ENCODE peak calls at places on chromosomes 4 and X, in six cellular contexts. T is endothelial cell, R is PC-3, Q is IMR-90, B is lower leg skin, J is mammary epithelial cell. S is an unnamed sample.

GRCh38 chr4:111802191-111802590 is 343.1 kb upstream of the FAM241A start:
- DNase-seq in B (no peak), T (no peak), Q (no peak), J (peak; percentile 2), R (no peak), S (no peak)

GRCh38 chr4:176793060-176793605 is 411 bp upstream of the VEGFC start:
- DNase-seq in T (no peak), B (peak; percentile 88), R (no peak), J (no peak), Q (no peak), S (no peak)

GRCh38 chr4:111027526-111027925 is 404.6 kb upstream of the PITX2 start:
- DNase-seq in B (no peak), Q (peak; percentile 83), J (no peak), T (no peak), R (no peak), S (peak; percentile 57)

GRCh38 chr4:31058656-31059055 is 338.5 kb downstream of the PCDH7 start:
- DNase-seq in B (no peak), T (no peak), R (no peak), Q (no peak), J (no peak), S (no peak)

GRCh38 chr4:73019462-73020047 is 50.0 kb downstream of the COX18 start:
- DNase-seq in T (peak; percentile 36), J (peak; percentile 19), R (peak; percentile 78), Q (peak; percentile 47), B (no peak), S (peak; percentile 76)

GRCh38 chrX:21394792-21395191 is 20.6 kb downstream of the CNKSR2 start:
- DNase-seq in J (no peak), Q (no peak), T (no peak), B (no peak), R (no peak), S (no peak)

GRCh38 chr4:149723065-149723464 is 92.6 kb downstream of the IQCM start:
- DNase-seq in R (no peak), J (no peak), B (no peak), T (no peak), Q (no peak), S (no peak)

GRCh38 chr4:99572527-99573240 is 1.9 kb upstream of the MTTP start:
- DNase-seq in J (peak; percentile 54), R (peak; percentile 23), T (no peak), Q (peak; percentile 6), B (no peak), S (no peak)

GRCh38 chr4:140213116-140213515 is 59.1 kb upstream of the MAML3 start:
- DNase-seq in J (peak; percentile 25), R (peak; percentile 43), Q (no peak), T (no peak), B (no peak), S (peak; percentile 12)

DNA sequence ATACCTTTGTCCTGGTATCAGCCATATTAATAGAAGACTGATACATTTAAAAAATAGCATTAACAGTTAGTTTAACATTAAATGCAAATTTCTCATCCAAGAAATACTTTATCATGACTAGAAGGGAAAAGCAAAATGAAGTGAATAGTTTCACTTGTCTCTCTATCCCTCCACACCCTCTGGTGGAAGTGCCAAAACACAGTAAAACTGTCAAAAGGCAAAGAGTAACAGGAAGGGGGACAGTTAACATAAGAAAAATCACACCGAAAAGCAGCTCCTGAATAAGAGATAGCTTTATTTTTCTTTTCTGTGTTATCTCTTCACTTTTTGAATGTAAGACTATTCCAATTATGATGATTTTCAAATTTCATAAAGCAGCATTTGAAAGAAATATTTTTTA is 187.2 kb downstream of the FBXW7 start:
- DNase-seq in Q (no peak), R (peak; percentile 33), J (peak; percentile 27), B (no peak), T (no peak), S (peak; percentile 47)
- TF ChIP-seq CTCF in Q (no peak), R (peak; percentile 52), J (peak; percentile 64), B (no peak), T (no peak), S (peak; percentile 61)

GRCh38 chr4:123127865-123128264 is 205.5 kb upstream of the NUDT6 start:
- DNase-seq in R (no peak), Q (no peak), B (no peak), T (no peak), J (peak; percentile 61), S (no peak)

DNA sequence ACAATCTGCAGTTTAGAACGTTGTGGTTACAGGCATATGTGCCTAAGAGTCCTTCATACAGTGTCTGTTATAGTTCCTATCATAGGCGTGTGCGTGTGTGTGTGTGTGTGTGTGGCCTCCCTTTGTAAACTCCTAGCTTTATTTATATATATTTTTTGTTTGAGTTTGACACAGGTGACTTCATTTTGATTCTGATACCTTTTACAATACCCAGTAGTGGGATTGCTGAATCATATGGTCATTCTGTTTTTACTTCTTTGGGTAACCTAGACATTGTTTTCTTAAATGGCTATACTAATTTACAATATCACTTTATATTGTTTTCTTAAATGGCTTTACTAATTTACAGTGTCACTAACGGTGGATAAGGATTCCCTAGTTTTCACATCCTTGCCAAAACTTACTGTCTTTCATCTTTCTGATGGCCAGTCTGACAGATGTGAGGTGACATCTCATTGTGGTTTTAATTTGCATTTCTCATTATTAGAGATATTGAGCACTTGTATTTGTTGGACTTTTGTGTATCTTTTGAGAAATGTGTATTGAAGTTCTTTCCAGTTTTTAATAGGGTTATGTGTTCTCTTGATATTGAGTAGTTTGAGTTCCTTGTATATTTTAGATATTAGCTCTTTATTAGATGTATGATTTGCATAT is 211.1 kb upstream of the NUDT6 start:
- DNase-seq in J (no peak), B (no peak), T (no peak), R (no peak), Q (no peak), S (no peak)
- TF ChIP-seq CTCF in J (no peak), B (no peak), T (no peak), R (no peak), Q (no peak), S (no peak)

DNA sequence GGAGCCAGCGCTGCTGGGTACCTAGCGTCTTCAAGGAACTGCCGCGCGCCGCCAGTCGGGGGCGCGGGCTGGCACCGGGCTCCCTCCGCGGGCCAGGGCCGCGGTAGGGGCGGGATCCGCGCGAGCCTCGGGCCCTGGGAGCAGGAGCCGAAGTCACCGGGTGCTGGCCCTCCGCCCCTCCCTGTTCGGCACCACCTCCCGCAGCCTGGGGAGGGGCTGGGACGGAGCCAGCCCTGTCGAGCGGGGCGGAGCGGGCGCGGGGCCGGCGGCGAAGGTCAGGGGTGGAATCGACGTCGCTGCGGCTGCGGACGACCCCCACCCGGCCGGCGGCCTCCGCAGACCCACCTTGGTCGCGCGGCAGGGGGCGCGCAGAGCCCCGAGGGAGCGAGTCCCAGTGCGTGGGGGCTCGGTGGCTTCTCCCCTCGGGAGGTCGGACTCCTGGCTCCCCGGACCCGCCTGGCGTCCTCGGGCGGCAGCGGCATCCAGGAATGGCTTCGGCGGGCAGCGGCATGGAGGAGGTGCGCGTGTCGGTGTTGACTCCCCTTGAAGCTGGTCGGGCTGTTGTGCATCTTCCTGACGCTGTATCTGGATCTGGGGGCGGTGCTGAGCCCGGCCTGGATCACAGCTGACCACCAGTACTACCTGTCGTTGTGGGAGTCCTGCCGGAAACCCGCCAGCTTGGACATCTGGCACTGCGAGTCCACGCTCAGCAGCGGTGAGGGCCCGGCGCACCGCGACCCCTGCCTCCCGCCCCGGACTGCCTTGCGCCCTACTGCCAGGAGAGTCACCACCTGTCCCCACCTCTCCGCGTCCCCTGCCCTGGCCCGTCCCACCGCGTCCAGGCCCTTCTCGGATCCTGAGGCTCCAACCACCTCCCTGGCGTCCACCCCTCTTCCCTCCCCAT is 50.5 kb upstream of the FAM47C start:
- DNase-seq in B (no peak), Q (no peak), T (peak; percentile 43), R (no peak), J (no peak), S (no peak)
- TF ChIP-seq CTCF in B (no peak), Q (no peak), T (no peak), R (no peak), J (no peak), S (no peak)

GRCh38 chr4:168840988-168841681 is 168.9 kb downstream of the CBR4 start:
- DNase-seq in R (no peak), J (no peak), B (no peak), T (no peak), Q (no peak), S (no peak)
- TF ChIP-seq CTCF in R (no peak), J (no peak), B (no peak), T (no peak), Q (no peak), S (no peak)

GRCh38 chrX:106401965-106402559 is 209.7 kb upstream of the RADX start:
- DNase-seq in J (no peak), T (no peak), R (no peak), B (no peak), Q (no peak), S (no peak)

GRCh38 chrX:106392346-106392745 is 219.4 kb upstream of the RADX start:
- DNase-seq in T (no peak), B (no peak), J (no peak), Q (no peak), R (no peak), S (no peak)

DNA sequence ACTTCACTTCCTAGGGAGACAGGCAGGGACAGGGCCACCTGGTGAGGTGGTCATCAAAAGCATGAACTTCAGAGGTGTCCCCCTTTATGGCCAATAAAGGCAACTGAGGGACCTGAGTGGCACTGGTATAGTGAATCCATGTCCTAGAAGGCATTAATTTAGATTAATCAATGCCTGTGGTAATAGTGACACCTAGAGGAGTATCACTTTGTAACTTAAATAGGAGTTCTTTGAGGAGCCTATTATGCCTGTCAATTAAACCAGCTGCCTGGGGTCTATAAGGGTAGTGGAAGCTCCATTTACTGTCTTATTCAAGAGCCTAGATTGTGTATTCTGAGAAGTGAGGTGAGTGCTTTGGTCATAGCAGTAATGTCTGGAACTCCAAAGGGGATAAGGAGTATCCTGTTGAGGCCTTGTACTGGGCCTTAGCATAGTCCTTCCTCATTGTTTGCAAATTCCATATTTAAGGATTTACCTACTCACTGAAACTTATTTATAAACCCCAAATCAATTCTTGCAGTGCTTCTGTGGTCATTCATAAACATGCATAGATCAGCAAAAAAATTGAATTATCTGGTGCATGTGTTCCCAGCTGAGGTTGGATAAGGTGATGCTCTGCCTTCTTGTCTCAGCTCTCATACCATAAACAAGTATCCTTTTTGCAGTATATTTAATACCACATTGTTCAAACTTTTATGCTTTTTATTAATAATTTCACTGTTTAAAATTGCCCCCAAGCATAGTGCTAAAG is 213.8 kb upstream of the RADX start:
- DNase-seq in B (no peak), T (no peak), Q (no peak), J (peak; percentile 12), R (peak; percentile 67), S (no peak)
- TF ChIP-seq CTCF in B (no peak), T (no peak), Q (peak; percentile 11), J (peak; percentile 50), R (peak; percentile 63), S (no peak)

DNA sequence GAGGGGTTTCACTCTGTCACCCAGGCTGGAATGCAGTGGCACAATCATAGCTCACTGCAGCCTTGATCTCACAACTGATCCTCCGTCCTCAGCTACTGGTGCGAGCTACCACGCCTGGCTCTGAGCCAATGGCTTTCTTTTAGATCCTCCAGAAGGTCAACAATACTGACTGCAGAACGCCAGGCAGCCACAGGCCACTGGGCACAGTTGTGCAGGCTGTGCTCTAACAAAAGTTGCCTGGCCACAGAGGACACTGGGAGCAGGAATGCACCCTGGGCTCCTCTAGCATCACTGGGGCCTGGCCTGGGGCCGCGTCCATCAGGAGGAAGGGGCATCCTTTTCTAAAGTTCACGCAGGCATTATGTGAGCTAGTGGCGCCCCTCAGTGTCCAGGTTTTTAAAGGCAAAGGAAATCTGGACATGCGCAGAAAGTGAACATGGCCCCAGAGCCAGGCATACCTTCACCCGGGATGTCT is 14.9 kb upstream of the PORCN start:
- DNase-seq in R (peak; percentile 48), Q (peak; percentile 38), J (no peak), T (peak; percentile 47), B (no peak), S (peak; percentile 55)
- TF ChIP-seq CTCF in R (peak; percentile 59), Q (peak; percentile 52), J (peak; percentile 45), T (no peak), B (no peak), S (peak; percentile 37)

S was measured in fibroblast of the aortic adventitia.